ENCODE peak calls at places on chromosomes 3 and 15, in six cellular contexts. One of them, this sample, is unnamed.

GRCh38 chr3:8900065-8900464 is 63.2 kb downstream of the RAD18 start:
- DNase-seq in activated T-cell treated with anti-CD3 and anti-CD28 coated beads, Interleukin-2, amount 50 U/mL, for 72 hours: no peak
- DNase-seq in C1 segment of cervical spinal cord: no peak
- DNase-seq in breast epithelium: no peak
- DNase-seq in activated CD8-positive, alpha-beta memory T cell treated with anti-CD3 and anti-CD28 coated beads, Interleukin-2, amount 50 U/mL, for 4 hours: no peak
- DNase-seq in activated naive CD4-positive, alpha-beta T cell treated with Interleukin-2 at 50 U/mL for 16 hours: no peak
- DNase-seq in this sample: no peak

GRCh38 chr3:156516284-156516683 is 38.6 kb downstream of the SSR3 start:
- DNase-seq in activated T-cell treated with anti-CD3 and anti-CD28 coated beads, Interleukin-2, amount 50 U/mL, for 72 hours: no peak
- DNase-seq in C1 segment of cervical spinal cord: no peak
- DNase-seq in breast epithelium: no peak
- DNase-seq in activated CD8-positive, alpha-beta memory T cell treated with anti-CD3 and anti-CD28 coated beads, Interleukin-2, amount 50 U/mL, for 4 hours: no peak
- DNase-seq in activated naive CD4-positive, alpha-beta T cell treated with Interleukin-2 at 50 U/mL for 16 hours: no peak
- DNase-seq in this sample: no peak

GRCh38 chr3:65945480-65945879 is 93.2 kb downstream of the MAGI1 start:
- DNase-seq in activated T-cell treated with anti-CD3 and anti-CD28 coated beads, Interleukin-2, amount 50 U/mL, for 72 hours: no peak
- DNase-seq in C1 segment of cervical spinal cord: no peak
- DNase-seq in breast epithelium: no peak
- DNase-seq in activated CD8-positive, alpha-beta memory T cell treated with anti-CD3 and anti-CD28 coated beads, Interleukin-2, amount 50 U/mL, for 4 hours: no peak
- DNase-seq in activated naive CD4-positive, alpha-beta T cell treated with Interleukin-2 at 50 U/mL for 16 hours: no peak
- DNase-seq in this sample: no peak

GRCh38 chr3:34863485-34863884 is 775.8 kb upstream of the ARPP21 start:
- DNase-seq in activated T-cell treated with anti-CD3 and anti-CD28 coated beads, Interleukin-2, amount 50 U/mL, for 72 hours: no peak
- DNase-seq in C1 segment of cervical spinal cord: no peak
- DNase-seq in breast epithelium: no peak
- DNase-seq in activated CD8-positive, alpha-beta memory T cell treated with anti-CD3 and anti-CD28 coated beads, Interleukin-2, amount 50 U/mL, for 4 hours: no peak
- DNase-seq in activated naive CD4-positive, alpha-beta T cell treated with Interleukin-2 at 50 U/mL for 16 hours: no peak
- DNase-seq in this sample: no peak

GRCh38 chr15:56919708-56920637 is 1.5 kb downstream of the TCF12 start:
- DNase-seq in activated T-cell treated with anti-CD3 and anti-CD28 coated beads, Interleukin-2, amount 50 U/mL, for 72 hours: peak
- DNase-seq in C1 segment of cervical spinal cord: peak
- DNase-seq in breast epithelium: no peak
- DNase-seq in activated CD8-positive, alpha-beta memory T cell treated with anti-CD3 and anti-CD28 coated beads, Interleukin-2, amount 50 U/mL, for 4 hours: peak
- DNase-seq in activated naive CD4-positive, alpha-beta T cell treated with Interleukin-2 at 50 U/mL for 16 hours: peak
- DNase-seq in this sample: peak

GRCh38 chr3:52213005-52213404 is 12.4 kb downstream of the TLR9 start:
- DNase-seq in activated T-cell treated with anti-CD3 and anti-CD28 coated beads, Interleukin-2, amount 50 U/mL, for 72 hours: no peak
- DNase-seq in C1 segment of cervical spinal cord: no peak
- DNase-seq in breast epithelium: no peak
- DNase-seq in activated CD8-positive, alpha-beta memory T cell treated with anti-CD3 and anti-CD28 coated beads, Interleukin-2, amount 50 U/mL, for 4 hours: no peak
- DNase-seq in activated naive CD4-positive, alpha-beta T cell treated with Interleukin-2 at 50 U/mL for 16 hours: no peak
- DNase-seq in this sample: no peak

GRCh38 chr3:52789746-52790040 is 4.9 kb upstream of the ITIH3 start:
- DNase-seq in activated T-cell treated with anti-CD3 and anti-CD28 coated beads, Interleukin-2, amount 50 U/mL, for 72 hours: no peak
- DNase-seq in C1 segment of cervical spinal cord: no peak
- DNase-seq in breast epithelium: no peak
- DNase-seq in activated CD8-positive, alpha-beta memory T cell treated with anti-CD3 and anti-CD28 coated beads, Interleukin-2, amount 50 U/mL, for 4 hours: no peak
- DNase-seq in activated naive CD4-positive, alpha-beta T cell treated with Interleukin-2 at 50 U/mL for 16 hours: no peak
- DNase-seq in this sample: no peak

GRCh38 chr15:67826717-67827560 is 1.6 kb downstream of the SKOR1 start:
- DNase-seq in activated T-cell treated with anti-CD3 and anti-CD28 coated beads, Interleukin-2, amount 50 U/mL, for 72 hours: no peak
- DNase-seq in C1 segment of cervical spinal cord: no peak
- DNase-seq in breast epithelium: no peak
- DNase-seq in activated CD8-positive, alpha-beta memory T cell treated with anti-CD3 and anti-CD28 coated beads, Interleukin-2, amount 50 U/mL, for 4 hours: no peak
- DNase-seq in activated naive CD4-positive, alpha-beta T cell treated with Interleukin-2 at 50 U/mL for 16 hours: no peak
- DNase-seq in this sample: no peak

GRCh38 chr3:187978433-187979011 is 175.4 kb upstream of the LPP start:
- DNase-seq in activated T-cell treated with anti-CD3 and anti-CD28 coated beads, Interleukin-2, amount 50 U/mL, for 72 hours: no peak
- DNase-seq in C1 segment of cervical spinal cord: no peak
- DNase-seq in breast epithelium: no peak
- DNase-seq in activated CD8-positive, alpha-beta memory T cell treated with anti-CD3 and anti-CD28 coated beads, Interleukin-2, amount 50 U/mL, for 4 hours: no peak
- DNase-seq in activated naive CD4-positive, alpha-beta T cell treated with Interleukin-2 at 50 U/mL for 16 hours: no peak
- DNase-seq in this sample: no peak

GRCh38 chr3:131630117-131630516 is 127.3 kb upstream of the MRPL3 start:
- DNase-seq in activated T-cell treated with anti-CD3 and anti-CD28 coated beads, Interleukin-2, amount 50 U/mL, for 72 hours: no peak
- DNase-seq in C1 segment of cervical spinal cord: no peak
- DNase-seq in breast epithelium: no peak
- DNase-seq in activated CD8-positive, alpha-beta memory T cell treated with anti-CD3 and anti-CD28 coated beads, Interleukin-2, amount 50 U/mL, for 4 hours: no peak
- DNase-seq in activated naive CD4-positive, alpha-beta T cell treated with Interleukin-2 at 50 U/mL for 16 hours: no peak
- DNase-seq in this sample: no peak

GRCh38 chr3:138300657-138301056 is 29.0 kb downstream of the NME9 start:
- DNase-seq in activated T-cell treated with anti-CD3 and anti-CD28 coated beads, Interleukin-2, amount 50 U/mL, for 72 hours: no peak
- DNase-seq in C1 segment of cervical spinal cord: no peak
- DNase-seq in breast epithelium: no peak
- DNase-seq in activated CD8-positive, alpha-beta memory T cell treated with anti-CD3 and anti-CD28 coated beads, Interleukin-2, amount 50 U/mL, for 4 hours: no peak
- DNase-seq in activated naive CD4-positive, alpha-beta T cell treated with Interleukin-2 at 50 U/mL for 16 hours: no peak
- DNase-seq in this sample: no peak

GRCh38 chr3:31670136-31670535 is 137.4 kb downstream of the STT3B start:
- DNase-seq in activated T-cell treated with anti-CD3 and anti-CD28 coated beads, Interleukin-2, amount 50 U/mL, for 72 hours: no peak
- DNase-seq in C1 segment of cervical spinal cord: no peak
- DNase-seq in breast epithelium: no peak
- DNase-seq in activated CD8-positive, alpha-beta memory T cell treated with anti-CD3 and anti-CD28 coated beads, Interleukin-2, amount 50 U/mL, for 4 hours: no peak
- DNase-seq in activated naive CD4-positive, alpha-beta T cell treated with Interleukin-2 at 50 U/mL for 16 hours: no peak
- DNase-seq in this sample: no peak

GRCh38 chr3:73955671-73956070 is 330.9 kb upstream of the PDZRN3 start:
- DNase-seq in activated T-cell treated with anti-CD3 and anti-CD28 coated beads, Interleukin-2, amount 50 U/mL, for 72 hours: no peak
- DNase-seq in C1 segment of cervical spinal cord: no peak
- DNase-seq in breast epithelium: no peak
- DNase-seq in activated CD8-positive, alpha-beta memory T cell treated with anti-CD3 and anti-CD28 coated beads, Interleukin-2, amount 50 U/mL, for 4 hours: no peak
- DNase-seq in activated naive CD4-positive, alpha-beta T cell treated with Interleukin-2 at 50 U/mL for 16 hours: no peak
- DNase-seq in this sample: peak

This sample was measured in NCI-H1092 treated with DMSO at 0.1 percent for 48 hours.